ENCODE peak calls at places on chromosomes 1 and 21, in four cellular contexts. K, D, I and V are unnamed samples.

GRCh38 chr1:14113841-14114567 is 414.0 kb downstream of the PRDM2 start:
- DNase-seq in I (peak), K (no peak), D (peak), V (peak)

GRCh38 chr1:69055223-69055622 is 512.5 kb upstream of the LRRC7 start:
- DNase-seq in K (no peak), D (peak), I (no peak), V (peak)

GRCh38 chr1:1971688-1972087 is 31.9 kb downstream of the CFAP74 start:
- DNase-seq in D (no peak), I (no peak), K (no peak), V (no peak)

GRCh38 chr1:200925821-200926220 is 31.1 kb downstream of the INAVA start:
- DNase-seq in I (peak), D (peak), K (no peak), V (peak)

GRCh38 chr1:55826413-55827080 is 611.4 kb upstream of the USP24 start:
- DNase-seq in I (no peak), D (no peak), K (no peak), V (no peak)

GRCh38 chr1:87644033-87644432 is 315.4 kb downstream of the LMO4 start:
- DNase-seq in I (peak), K (no peak), D (no peak), V (no peak)

GRCh38 chr21:40618216-40618615 is 228.7 kb downstream of the DSCAM start:
- DNase-seq in I (no peak), D (no peak), K (no peak), V (no peak)

GRCh38 chr1:237492359-237492758 is 398.4 kb downstream of the ZP4 start:
- DNase-seq in D (no peak), I (no peak), K (no peak), V (no peak)

GRCh38 chr1:172678990-172679772 is 20.3 kb downstream of the FASLG start:
- DNase-seq in D (no peak), K (no peak), I (no peak), V (no peak)

GRCh38 chr1:85224734-85225623 is 24.2 kb upstream of the SYDE2 start:
- DNase-seq in I (no peak), K (peak), D (peak), V (peak)

GRCh38 chr1:31593770-31594632 is 17.7 kb downstream of the TINAGL1 start:
- DNase-seq in D (peak), K (peak), I (peak), V (peak)

GRCh38 chr1:1196431-1197187 is 9.8 kb downstream of the TNFRSF18 start:
- DNase-seq in I (no peak), D (no peak), K (no peak), V (no peak)

GRCh38 chr1:245290836-245291235 is 136.1 kb downstream of the KIF26B start:
- DNase-seq in D (no peak), I (peak), K (no peak), V (peak)

GRCh38 chr1:226664413-226665101 is 74.5 kb downstream of the ITPKB start:
- DNase-seq in K (peak), I (peak), D (no peak), V (peak)

GRCh38 chr1:246782120-246782900 is 58.1 kb downstream of the SCCPDH start:
- DNase-seq in K (no peak), D (peak), I (peak), V (peak)

GRCh38 chr1:26156285-26157038 is 2.4 kb upstream of the FAM110D start:
- DNase-seq in K (no peak), D (no peak), I (no peak), V (no peak)

GRCh38 chr1:54403808-54404261 is 2.4 kb downstream of the SSBP3 start:
- DNase-seq in K (no peak), I (peak), D (peak), V (peak)

GRCh38 chr1:183590225-183591191 is at the start of gene NCF2:
- DNase-seq in K (peak), D (peak), I (no peak), V (peak)

GRCh38 chr1:205967555-205968335 is 24.5 kb upstream of the SLC26A9 start:
- DNase-seq in D (peak), K (no peak), I (no peak), V (peak)

GRCh38 chr1:13901041-13901440 is 201.1 kb downstream of the PRDM2 start:
- DNase-seq in K (no peak), D (no peak), I (no peak), V (no peak)

GRCh38 chr1:64073705-64074104 is 129.7 kb upstream of the UBE2U start:
- DNase-seq in D (no peak), I (no peak), K (no peak), V (no peak)

GRCh38 chr1:42756956-42757891 is 9.6 kb downstream of the P3H1 start:
- DNase-seq in D (peak), I (peak), K (peak), V (peak)

GRCh38 chr1:216045400-216045799 is 377.8 kb downstream of the USH2A start:
- DNase-seq in I (peak), K (no peak), D (peak), V (peak)

GRCh38 chr1:153597206-153597605 is 15.7 kb downstream of the S100A16 start:
- DNase-seq in I (no peak), K (no peak), D (peak), V (peak)

GRCh38 chr1:24003331-24003972 is 23.3 kb upstream of the SRSF10 start:
- DNase-seq in D (peak), I (peak), K (no peak), V (peak)

GRCh38 chr1:6110326-6110725 is 64.6 kb downstream of the KCNAB2 start:
- DNase-seq in I (no peak), K (no peak), D (no peak), V (no peak)

GRCh38 chr21:42513151-42513984 is at the start of gene SLC37A1:
- DNase-seq in I (no peak), D (no peak), K (peak), V (no peak)

GRCh38 chr1:183283286-183283685 is 97.2 kb downstream of the LAMC2 start:
- DNase-seq in D (peak), I (no peak), K (no peak), V (no peak)

GRCh38 chr1:12615166-12615915 is 2.7 kb downstream of the DHRS3 start:
- DNase-seq in K (no peak), D (peak), I (no peak), V (peak)

GRCh38 chr1:40769815-40770214 is 13.8 kb upstream of the KCNQ4 start:
- DNase-seq in D (no peak), I (no peak), K (no peak), V (no peak)
- TF ChIP-seq CTCF in D (peak), I (peak), K (no peak), V (peak)

GRCh38 chr1:65626003-65626402 is 166.7 kb upstream of the PDE4B start:
- DNase-seq in K (peak), D (no peak), I (no peak), V (no peak)

GRCh38 chr1:65625528-65625927 is 167.2 kb upstream of the PDE4B start:
- DNase-seq in D (no peak), I (no peak), K (no peak), V (no peak)

GRCh38 chr1:65629788-65630187 is 162.9 kb upstream of the PDE4B start:
- DNase-seq in I (no peak), D (no peak), K (no peak), V (no peak)

GRCh38 chr1:65623895-65624294 is 168.8 kb upstream of the PDE4B start:
- DNase-seq in D (no peak), I (peak), K (no peak), V (peak)
- TF ChIP-seq CTCF in D (no peak), I (peak), K (no peak), V (peak)

DNA sequence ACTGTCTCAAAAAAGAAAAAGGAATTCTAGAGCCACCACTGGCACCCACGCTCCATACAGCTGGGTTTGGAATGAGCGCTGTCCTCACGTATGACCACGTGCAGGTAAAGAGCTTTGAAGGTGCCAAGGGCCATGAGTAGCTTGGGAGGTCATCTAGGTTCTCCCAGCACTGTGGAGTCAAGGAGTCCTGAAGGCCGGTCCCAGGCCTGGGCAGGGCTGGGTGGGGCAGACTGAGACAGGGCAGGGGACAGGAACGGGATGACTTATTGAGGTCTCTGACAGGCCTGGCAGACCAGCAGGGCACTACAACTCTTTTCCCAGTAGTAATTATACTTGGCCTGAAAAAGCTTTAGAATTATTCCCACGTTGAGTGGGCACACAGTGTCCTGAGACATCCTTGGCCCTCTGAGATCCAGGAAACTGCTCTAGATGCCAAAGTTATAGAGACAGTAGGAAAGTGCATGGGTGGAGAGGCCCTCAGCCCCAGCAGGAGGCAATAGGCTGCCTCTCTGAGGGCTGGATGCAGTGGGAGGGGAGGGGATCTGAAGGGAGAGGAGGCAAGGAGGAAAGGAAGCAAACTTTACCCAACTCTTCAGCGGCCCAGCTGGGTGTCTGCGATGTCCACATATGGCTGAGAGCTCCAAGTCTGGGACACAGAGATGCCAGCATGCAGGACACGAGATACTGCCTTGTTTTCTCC is 1.8 kb upstream of the CDA start:
- DNase-seq in K (no peak), I (no peak), D (no peak), V (peak)
- TF ChIP-seq CTCF in K (no peak), I (no peak), D (no peak), V (peak)

GRCh38 chr1:61079898-61080336 is 2.4 kb upstream of the NFIA start:
- DNase-seq in D (peak), I (peak), K (peak), V (peak)
- TF ChIP-seq CTCF in D (peak), I (peak), K (no peak), V (peak)

GRCh38 chr1:160428655-160429054 is 28.3 kb downstream of the VANGL2 start:
- DNase-seq in K (peak), D (peak), I (peak), V (peak)
- TF ChIP-seq CTCF in K (peak), D (peak), I (peak), V (peak)

DNA sequence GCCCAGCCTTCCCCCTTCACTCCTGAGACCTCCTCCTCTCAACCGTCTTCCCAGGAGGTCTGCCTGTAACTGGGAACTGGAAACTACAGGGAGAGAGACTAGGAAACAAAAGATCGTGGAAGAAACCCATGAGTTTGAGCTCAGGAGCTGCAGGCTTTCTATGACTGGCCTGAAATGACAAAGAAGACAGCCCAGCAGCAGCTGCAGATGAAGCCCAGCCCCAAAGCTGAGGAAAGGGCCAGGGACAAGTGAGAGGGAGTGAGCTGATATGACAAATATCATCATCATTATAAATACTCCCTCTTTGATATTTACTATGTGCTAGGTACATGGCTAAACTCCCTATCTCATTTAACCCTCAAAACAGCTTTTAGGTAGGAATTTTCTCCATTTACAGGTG is 142.6 kb upstream of the CTTNBP2NL start:
- DNase-seq in D (no peak), I (no peak), K (no peak), V (no peak)
- TF ChIP-seq CTCF in D (no peak), I (no peak), K (no peak), V (no peak)

GRCh38 chr1:17539526-17540254 is at the start of gene ARHGEF10L:
- DNase-seq in I (peak), D (no peak), K (no peak), V (no peak)

GRCh38 chr1:17540255-17541001 is 930 bp downstream of the ARHGEF10L start:
- DNase-seq in I (peak), D (no peak), K (no peak), V (no peak)

GRCh38 chr1:17538428-17539130 is 919 bp upstream of the ARHGEF10L start:
- DNase-seq in D (no peak), K (no peak), I (peak), V (no peak)

GRCh38 chr1:17538010-17538409 is 1.5 kb upstream of the ARHGEF10L start:
- DNase-seq in K (no peak), D (no peak), I (no peak), V (no peak)

DNA sequence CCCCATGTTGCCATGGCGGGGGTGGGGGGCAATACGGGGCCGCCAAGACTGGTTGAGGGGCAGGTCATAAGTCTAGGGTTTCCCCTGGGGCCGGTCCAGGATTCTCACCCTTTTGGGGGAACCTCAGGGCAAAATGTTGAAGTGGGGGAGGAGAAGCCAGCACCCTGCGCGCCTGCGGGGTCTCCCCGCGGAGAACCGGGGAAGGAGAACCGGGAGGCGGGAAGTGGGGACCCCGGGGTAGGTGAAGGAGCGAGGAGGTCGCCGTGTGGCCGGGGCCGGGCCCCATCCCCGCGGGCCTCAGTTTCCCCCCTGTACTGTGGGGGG is 334 bp upstream of the ARHGEF10L start:
- DNase-seq in D (no peak), I (no peak), K (no peak), V (no peak)
- TF ChIP-seq CTCF in D (no peak), I (no peak), K (no peak), V (no peak)